ENCODE peak calls at places on chromosomes 6 and 20, in ten cellular contexts. E is activated CD8-positive, alpha-beta T cell treated with anti-CD3 and anti-CD28 coated beads, Interleukin-2, amount 10 ng/mL, durations not matched to agents 7 days and 5 days; B is A549; N is stimulated activated CD4-positive, alpha-beta T cell treated with anti-CD3 and anti-CD28 coated beads, Interleukin-15, amount 100 ng/mL, for 48 hours; W is stimulated activated CD8-positive, alpha-beta memory T cell treated with anti-CD3 and anti-CD28 coated beads, Interleukin-15, amount 100 ng/mL, for 4 hours; D is HEK293T; X is AG09309; J is GM03348; O is H4; P is lung microvascular endothelial cell. A is an unnamed sample.

GRCh38 chr6:115370202-115370601 is 690.5 kb downstream of the FRK start:
- DNase-seq in E (no peak), B (no peak), N (no peak), W (no peak), D (no peak), X (no peak), J (no peak), O (no peak), P (no peak), A (no peak)

GRCh38 chr20:24235224-24235735 is 234.1 kb upstream of the SYNDIG1 start:
- DNase-seq in E (no peak), B (no peak), N (no peak), W (no peak), D (no peak), X (no peak), J (no peak), O (no peak), P (no peak), A (no peak)

GRCh38 chr20:6711950-6712634 is 55.4 kb upstream of the BMP2 start:
- DNase-seq in E (no peak), B (no peak), N (no peak), W (no peak), D (no peak), X (no peak), J (no peak), O (no peak), P (peak), A (no peak)

GRCh38 chr6:81655696-81656095 is 96.8 kb downstream of the TENT5A start:
- DNase-seq in E (no peak), B (no peak), N (no peak), W (no peak), D (no peak), X (no peak), J (no peak), O (no peak), P (no peak), A (no peak)

GRCh38 chr6:160930547-160931377 is 60.8 kb upstream of the MAP3K4 start:
- DNase-seq in E (peak), B (peak), N (peak), W (peak), D (peak), X (peak), J (peak), O (peak), P (peak), A (peak)

GRCh38 chr6:168247456-168248147 is 72.0 kb downstream of the DACT2 start:
- DNase-seq in E (no peak), B (peak), N (no peak), W (no peak), D (peak), X (no peak), J (no peak), O (peak), P (no peak), A (peak)

GRCh38 chr6:57162516-57162915 is 9.6 kb upstream of the BAG2 start:
- DNase-seq in E (no peak), B (no peak), N (no peak), W (no peak), D (no peak), X (no peak), J (no peak), O (no peak), P (no peak), A (no peak)

GRCh38 chr20:35146299-35146921 is 726 bp downstream of the EDEM2 start:
- DNase-seq in E (peak), B (peak), N (no peak), W (no peak), D (peak), X (no peak), J (peak), O (no peak), P (peak), A (no peak)

GRCh38 chr6:107965746-107966145 is 7.7 kb upstream of the SEC63 start:
- DNase-seq in E (no peak), B (no peak), N (no peak), W (no peak), D (no peak), X (peak), J (peak), O (no peak), P (no peak), A (no peak)